ENCODE peak calls at places on chromosomes 11 and 22, in eight cellular contexts. One of them, this sample, is unnamed.

GRCh38 chr11:11584446-11584810 is 37.4 kb downstream of the GALNT18 start:
- DNase-seq in keratinocyte: peak
- DNase-seq in iris pigment epithelial cell: peak
- DNase-seq in GM12864: no peak
- DNase-seq in LoVo: peak
- DNase-seq in MCF 10A: peak
- DNase-seq in GM12892: no peak
- DNase-seq in upper lobe of left lung: no peak
- DNase-seq in this sample: no peak

GRCh38 chr11:104127828-104128227 is 36.1 kb downstream of the PDGFD start:
- DNase-seq in upper lobe of left lung: no peak
- DNase-seq in LoVo: no peak
- DNase-seq in MCF 10A: peak
- DNase-seq in keratinocyte: no peak
- DNase-seq in GM12864: no peak
- DNase-seq in GM12892: no peak
- DNase-seq in iris pigment epithelial cell: peak
- DNase-seq in this sample: no peak

GRCh38 chr22:29369460-29369859 is 18.9 kb downstream of the AP1B1 start:
- DNase-seq in upper lobe of left lung: no peak
- DNase-seq in iris pigment epithelial cell: peak
- DNase-seq in GM12892: no peak
- DNase-seq in GM12864: no peak
- DNase-seq in LoVo: no peak
- DNase-seq in MCF 10A: peak
- DNase-seq in keratinocyte: no peak
- DNase-seq in this sample: no peak

GRCh38 chr22:40183029-40183581 is 5.4 kb downstream of the TNRC6B start:
- DNase-seq in LoVo: no peak
- DNase-seq in keratinocyte: no peak
- DNase-seq in MCF 10A: peak
- DNase-seq in GM12864: no peak
- DNase-seq in iris pigment epithelial cell: peak
- DNase-seq in upper lobe of left lung: no peak
- DNase-seq in GM12892: no peak
- DNase-seq in this sample: peak

GRCh38 chr11:76219243-76219642 is 12.9 kb upstream of the WNT11 start:
- DNase-seq in LoVo: no peak
- DNase-seq in keratinocyte: no peak
- DNase-seq in upper lobe of left lung: no peak
- DNase-seq in GM12892: no peak
- DNase-seq in iris pigment epithelial cell: no peak
- DNase-seq in GM12864: no peak
- DNase-seq in MCF 10A: no peak
- DNase-seq in this sample: no peak

GRCh38 chr22:26502688-26503561 is 9.3 kb downstream of the TFIP11 start:
- DNase-seq in LoVo: no peak
- DNase-seq in GM12864: peak
- DNase-seq in iris pigment epithelial cell: peak
- DNase-seq in MCF 10A: peak
- DNase-seq in GM12892: peak
- DNase-seq in keratinocyte: no peak
- DNase-seq in upper lobe of left lung: no peak
- DNase-seq in this sample: no peak

GRCh38 chr11:6319879-6320410 is 356 bp downstream of the CAVIN3 start:
- DNase-seq in keratinocyte: peak
- DNase-seq in iris pigment epithelial cell: peak
- DNase-seq in GM12892: peak
- DNase-seq in LoVo: peak
- DNase-seq in upper lobe of left lung: peak
- DNase-seq in MCF 10A: peak
- DNase-seq in GM12864: no peak
- DNase-seq in this sample: no peak

GRCh38 chr11:77704029-77704428 is 66.4 kb upstream of the CLNS1A start:
- DNase-seq in GM12864: no peak
- DNase-seq in GM12892: no peak
- DNase-seq in MCF 10A: no peak
- DNase-seq in LoVo: no peak
- DNase-seq in iris pigment epithelial cell: no peak
- DNase-seq in upper lobe of left lung: no peak
- DNase-seq in keratinocyte: no peak
- DNase-seq in this sample: peak

GRCh38 chr11:120759046-120759445 is 247.5 kb downstream of the GRIK4 start:
- DNase-seq in GM12892: no peak
- DNase-seq in LoVo: no peak
- DNase-seq in GM12864: no peak
- DNase-seq in upper lobe of left lung: no peak
- DNase-seq in iris pigment epithelial cell: no peak
- DNase-seq in MCF 10A: no peak
- DNase-seq in keratinocyte: no peak
- DNase-seq in this sample: no peak

GRCh38 chr11:128288368-128288767 is 299.0 kb downstream of the ETS1 start:
- DNase-seq in upper lobe of left lung: no peak
- DNase-seq in keratinocyte: no peak
- DNase-seq in GM12864: no peak
- DNase-seq in iris pigment epithelial cell: peak
- DNase-seq in LoVo: no peak
- DNase-seq in MCF 10A: no peak
- DNase-seq in GM12892: no peak
- DNase-seq in this sample: no peak

GRCh38 chr11:47566166-47566546 is 757 bp downstream of the PTPMT1 start:
- DNase-seq in LoVo: no peak
- DNase-seq in GM12892: no peak
- DNase-seq in MCF 10A: no peak
- DNase-seq in GM12864: no peak
- DNase-seq in upper lobe of left lung: no peak
- DNase-seq in iris pigment epithelial cell: no peak
- DNase-seq in keratinocyte: no peak
- DNase-seq in this sample: no peak

GRCh38 chr11:12086271-12087074 is 23.9 kb upstream of the MICAL2 start:
- DNase-seq in MCF 10A: peak
- DNase-seq in GM12892: no peak
- DNase-seq in LoVo: peak
- DNase-seq in upper lobe of left lung: no peak
- DNase-seq in GM12864: no peak
- DNase-seq in keratinocyte: no peak
- DNase-seq in iris pigment epithelial cell: peak
- DNase-seq in this sample: peak

GRCh38 chr22:30423296-30423958 is 2.1 kb upstream of the MTFP1 start:
- DNase-seq in GM12864: no peak
- DNase-seq in LoVo: no peak
- DNase-seq in iris pigment epithelial cell: peak
- DNase-seq in GM12892: peak
- DNase-seq in MCF 10A: no peak
- DNase-seq in upper lobe of left lung: peak
- DNase-seq in keratinocyte: no peak
- DNase-seq in this sample: no peak

GRCh38 chr11:70885721-70886305 is 366.6 kb downstream of the SHANK2 start:
- DNase-seq in GM12864: no peak
- DNase-seq in GM12892: no peak
- DNase-seq in upper lobe of left lung: no peak
- DNase-seq in LoVo: no peak
- DNase-seq in MCF 10A: no peak
- DNase-seq in keratinocyte: no peak
- DNase-seq in iris pigment epithelial cell: peak
- DNase-seq in this sample: no peak